ENCODE peak calls at places on chromosomes 4 and X, in nine cellular contexts. Q is K562, Z is HepG2, F is stomach, G is upper lobe of left lung, T is breast epithelium, M is prostate gland, J is GM12878, L is suprapubic skin. U is an unnamed sample. For H3K4me1, the result is how much of the 10 kb centered on the place peaks cover.

GRCh38 chr4:87862236-87862635 is 29.5 kb downstream of the MEPE start:
- DNase-seq in T (no peak), F (no peak), Q (no peak), M (no peak), G (no peak), J (no peak), Z (peak), L (no peak), U (no peak)

GRCh38 chrX:66602381-66602938 is 36.4 kb downstream of the EDA2R start:
- DNase-seq in T (no peak), Q (no peak), L (no peak), J (no peak), Z (peak), M (no peak), G (no peak), F (no peak), U (no peak)

GRCh38 chrX:11438380-11438723 is 145.1 kb downstream of the AMELX start:
- DNase-seq in T (no peak), G (no peak), M (no peak), Z (no peak), L (no peak), Q (no peak), J (no peak), F (no peak), U (no peak)

GRCh38 chr4:162349395-162349794 is 185.6 kb upstream of the FSTL5 start:
- DNase-seq in F (no peak), L (no peak), T (no peak), Q (no peak), Z (no peak), J (no peak), M (no peak), G (no peak), U (no peak)

GRCh38 chr4:66693694-66694093 is 851.6 kb downstream of the CENPC start:
- DNase-seq in F (no peak), M (no peak), Q (no peak), L (no peak), Z (no peak), G (no peak), T (no peak), J (no peak), U (no peak)

GRCh38 chrX:45740291-45740690 is 539.6 kb upstream of the DIPK2B start:
- DNase-seq in M (no peak), Z (no peak), J (no peak), Q (no peak), L (no peak), T (no peak), F (no peak), G (no peak), U (no peak)

GRCh38 chr4:2977116-2978097 is 14.0 kb downstream of the GRK4 start:
- DNase-seq in Q (peak), T (no peak), M (no peak), J (no peak), G (no peak), L (no peak), F (no peak), Z (peak), U (no peak)

GRCh38 chr4:67122029-67122428 is 423.3 kb downstream of the CENPC start:
- DNase-seq in T (no peak), M (no peak), Z (peak), J (no peak), L (no peak), G (no peak), Q (no peak), F (no peak), U (no peak)

GRCh38 chrX:72365126-72365525 is 59.4 kb upstream of the CITED1 start:
- DNase-seq in L (no peak), Q (no peak), J (no peak), F (no peak), Z (no peak), T (no peak), M (no peak), G (no peak), U (no peak)

GRCh38 chr4:14841801-14842748 is 160.2 kb upstream of the CPEB2 start:
- DNase-seq in G (peak), M (no peak), Q (no peak), T (no peak), F (peak), Z (no peak), L (no peak), J (no peak), U (no peak)

GRCh38 chr4:182277402-182277801 is 34.2 kb downstream of the TENM3 start:
- DNase-seq in Z (no peak), G (no peak), F (no peak), T (no peak), J (no peak), L (no peak), Q (no peak), M (no peak), U (no peak)

GRCh38 chr4:133808151-133808550 is 393.4 kb downstream of the PABPC4L start:
- DNase-seq in Q (no peak), F (no peak), L (no peak), G (no peak), M (no peak), Z (no peak), J (no peak), T (no peak), U (no peak)

GRCh38 chrX:48022100-48022499 is 15.3 kb downstream of the SPACA5 start:
- DNase-seq in Z (no peak), L (no peak), G (no peak), Q (no peak), J (no peak), F (no peak), M (no peak), T (no peak), U (no peak)

GRCh38 chr4:154731756-154732155 is 12.0 kb upstream of the LRAT start:
- DNase-seq in L (no peak), Q (no peak), J (no peak), T (no peak), M (no peak), G (no peak), Z (no peak), F (no peak), U (no peak)

DNA sequence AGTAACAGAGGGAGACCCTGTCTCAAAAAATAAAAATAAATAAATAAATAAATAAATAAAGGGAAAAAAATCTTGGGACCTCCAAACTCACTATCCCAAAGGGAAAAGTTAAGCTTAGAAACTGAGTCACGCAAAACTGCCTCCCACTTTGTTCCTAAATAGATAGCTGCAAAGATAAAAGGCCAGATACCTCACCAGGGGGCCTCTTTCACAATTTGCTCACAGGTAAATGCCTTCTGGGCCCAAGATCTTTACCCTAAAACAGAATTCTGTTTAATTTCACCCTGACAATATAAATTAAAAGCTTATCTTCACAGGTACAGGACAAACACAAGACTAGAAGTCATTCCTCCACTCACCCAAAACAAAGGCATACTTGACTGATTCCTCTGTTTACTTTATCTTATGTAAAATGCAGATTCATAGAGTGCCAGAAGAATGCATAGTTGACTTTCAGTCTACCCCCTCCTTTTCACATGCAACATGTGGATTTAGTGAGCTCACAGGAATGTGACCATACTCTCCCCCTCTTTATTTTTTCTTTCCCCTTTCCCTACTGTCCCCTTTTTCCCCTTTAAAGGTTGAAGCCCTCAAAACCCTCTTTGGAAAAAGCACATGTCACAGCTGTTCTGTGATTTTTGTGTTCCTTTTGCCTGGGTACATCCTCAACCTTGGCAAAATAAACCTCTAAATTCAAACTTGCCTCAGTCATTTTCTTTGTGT is 23.4 kb downstream of the ELF2 start:
- DNase-seq in M (no peak), Q (no peak), Z (peak), G (no peak), J (no peak), F (no peak), T (no peak), L (no peak), U (no peak)
- H3K27ac ChIP-seq in M (no peak), Q (peak), Z (peak), G (no peak), J (no peak), F (no peak), T (no peak), L (no peak), U (no peak)

GRCh38 chr4:54233697-54234496 is 4.8 kb downstream of the PDGFRA start:
- DNase-seq in F (peak), Q (peak), T (peak), L (peak), J (no peak), M (peak), Z (peak), G (peak), U (no peak)

GRCh38 chr4:54231419-54232150 is 2.5 kb downstream of the PDGFRA start:
- DNase-seq in G (peak), F (no peak), J (no peak), M (no peak), Q (no peak), T (peak), Z (no peak), L (peak), U (no peak)

GRCh38 chr4:54233128-54233696 is 4.1 kb downstream of the PDGFRA start:
- DNase-seq in Q (peak), T (peak), J (no peak), M (peak), L (peak), Z (peak), F (peak), G (peak), U (peak)

GRCh38 chr4:54230479-54231418 is 1.7 kb downstream of the PDGFRA start:
- DNase-seq in Q (no peak), Z (no peak), T (peak), L (peak), J (no peak), G (peak), F (no peak), M (no peak), U (no peak)

DNA sequence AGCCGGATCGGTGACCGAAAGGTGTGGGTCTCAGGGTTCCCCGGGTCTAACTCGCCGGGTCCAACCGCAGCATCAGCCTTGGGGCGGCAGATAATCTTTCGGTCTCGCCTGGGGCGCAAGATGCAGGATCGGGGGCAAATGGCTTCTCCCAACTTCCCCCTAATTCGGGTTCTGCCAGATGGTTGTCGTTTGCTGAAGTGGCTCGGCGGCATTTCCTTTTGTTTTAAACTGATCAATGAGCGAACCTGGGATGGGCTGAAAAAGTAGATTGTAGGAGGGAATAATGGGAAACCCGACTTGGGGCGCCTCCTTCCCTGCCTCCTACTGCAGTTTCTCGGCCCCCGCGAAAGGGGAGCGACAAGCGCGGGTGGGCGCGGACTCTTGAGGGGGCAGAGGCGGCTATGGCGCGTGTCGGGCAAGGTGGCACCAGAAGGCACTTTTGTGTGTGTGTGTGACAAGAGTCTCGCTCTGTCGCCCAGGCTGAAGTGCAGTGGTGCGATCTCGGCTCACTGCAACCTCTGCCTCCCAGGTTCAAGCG is 3.1 kb downstream of the PDGFRA start:
- DNase-seq in L (no peak), Q (no peak), T (peak), J (no peak), F (no peak), G (peak), Z (no peak), M (no peak), U (peak)
- TF ChIP-seq POLR2AphosphoS5 in L (no peak), Q (no peak), T (no peak), J (no peak), F (no peak), G (no peak), Z (no peak), M (no peak), U (no peak)

GRCh38 chrX:70029790-70030189 is 19.9 kb downstream of the AWAT2 start:
- DNase-seq in M (no peak), Q (no peak), L (no peak), J (no peak), G (no peak), Z (no peak), T (no peak), F (no peak), U (no peak)
- H3K4me1 ChIP-seq in M (under half), Q (under half), L (under half), J (under half), G (under half), Z (under half), T (under half), F (under half), U (under half)

GRCh38 chr4:1538096-1538410 is 131.8 kb upstream of the NKX1-1 start:
- DNase-seq in J (no peak), M (no peak), G (no peak), Z (no peak), Q (no peak), L (no peak), F (no peak), T (no peak), U (no peak)
- H3K27ac ChIP-seq in J (no peak), M (no peak), G (no peak), Z (no peak), Q (no peak), L (no peak), F (no peak), T (no peak), U (no peak)